ENCODE peak calls at places on chromosome 6, in four cellular contexts. One of them, this sample, is unnamed.

GRCh38 chr6:168605964-168606363 is 165.0 kb downstream of the SMOC2 start:
- DNase-seq in fibroblast of lung: no peak
- DNase-seq in K562: no peak
- DNase-seq in MM.1S: peak; percentile 38
- DNase-seq in this sample: no peak

GRCh38 chr6:4599924-4600323 is 176.3 kb upstream of the CDYL start:
- DNase-seq in fibroblast of lung: peak; percentile 93
- DNase-seq in MM.1S: no peak
- DNase-seq in K562: no peak
- DNase-seq in this sample: peak; percentile 42

GRCh38 chr6:121557146-121557545 is 121.7 kb downstream of the GJA1 start:
- DNase-seq in fibroblast of lung: no peak
- DNase-seq in K562: no peak
- DNase-seq in MM.1S: no peak
- DNase-seq in this sample: no peak

GRCh38 chr6:136651982-136652381 is 101.8 kb upstream of the MAP7 start:
- DNase-seq in MM.1S: no peak
- DNase-seq in fibroblast of lung: no peak
- DNase-seq in K562: no peak
- DNase-seq in this sample: no peak

GRCh38 chr6:41929918-41930317 is 8.6 kb downstream of the BYSL start:
- DNase-seq in MM.1S: no peak
- DNase-seq in fibroblast of lung: no peak
- DNase-seq in K562: no peak
- DNase-seq in this sample: no peak

GRCh38 chr6:2155206-2155605 is 90.2 kb downstream of the GMDS start:
- DNase-seq in K562: no peak
- DNase-seq in fibroblast of lung: no peak
- DNase-seq in MM.1S: no peak
- DNase-seq in this sample: no peak

GRCh38 chr6:105648276-105648675 is 245.4 kb upstream of the PREP start:
- DNase-seq in MM.1S: no peak
- DNase-seq in K562: no peak
- DNase-seq in fibroblast of lung: no peak
- DNase-seq in this sample: no peak

GRCh38 chr6:72905705-72906478 is 284.0 kb downstream of the KCNQ5 start:
- DNase-seq in MM.1S: no peak
- DNase-seq in fibroblast of lung: no peak
- DNase-seq in K562: no peak
- DNase-seq in this sample: no peak

GRCh38 chr6:125924169-125924568 is 32.4 kb upstream of the HINT3 start:
- DNase-seq in fibroblast of lung: no peak
- DNase-seq in MM.1S: no peak
- DNase-seq in K562: peak; percentile 62
- DNase-seq in this sample: peak; percentile 54

GRCh38 chr6:124670801-124671200 is 291.4 kb upstream of the RNF217 start:
- DNase-seq in K562: no peak
- DNase-seq in fibroblast of lung: no peak
- DNase-seq in MM.1S: no peak
- DNase-seq in this sample: no peak

GRCh38 chr6:3921663-3922062 is 72.5 kb downstream of the FAM50B start:
- DNase-seq in MM.1S: no peak
- DNase-seq in fibroblast of lung: no peak
- DNase-seq in K562: no peak
- DNase-seq in this sample: no peak

GRCh38 chr6:36200154-36200891 is 3.8 kb downstream of the BRPF3 start:
- DNase-seq in K562: no peak
- DNase-seq in MM.1S: no peak
- DNase-seq in fibroblast of lung: no peak
- DNase-seq in this sample: no peak

GRCh38 chr6:4714961-4715501 is 61.2 kb upstream of the CDYL start:
- DNase-seq in MM.1S: no peak
- DNase-seq in fibroblast of lung: no peak
- DNase-seq in K562: no peak
- DNase-seq in this sample: no peak

GRCh38 chr6:117423754-117424153 is 2.0 kb downstream of the ROS1 start:
- DNase-seq in K562: no peak
- DNase-seq in MM.1S: no peak
- DNase-seq in fibroblast of lung: no peak
- DNase-seq in this sample: no peak
- H3K9ac ChIP-seq in K562: no peak overlapping the region
- H3K9ac ChIP-seq in MM.1S: no peak overlapping the region
- H3K9ac ChIP-seq in fibroblast of lung: no peak overlapping the region
- H3K9ac ChIP-seq in this sample: no peak overlapping the region

DNA sequence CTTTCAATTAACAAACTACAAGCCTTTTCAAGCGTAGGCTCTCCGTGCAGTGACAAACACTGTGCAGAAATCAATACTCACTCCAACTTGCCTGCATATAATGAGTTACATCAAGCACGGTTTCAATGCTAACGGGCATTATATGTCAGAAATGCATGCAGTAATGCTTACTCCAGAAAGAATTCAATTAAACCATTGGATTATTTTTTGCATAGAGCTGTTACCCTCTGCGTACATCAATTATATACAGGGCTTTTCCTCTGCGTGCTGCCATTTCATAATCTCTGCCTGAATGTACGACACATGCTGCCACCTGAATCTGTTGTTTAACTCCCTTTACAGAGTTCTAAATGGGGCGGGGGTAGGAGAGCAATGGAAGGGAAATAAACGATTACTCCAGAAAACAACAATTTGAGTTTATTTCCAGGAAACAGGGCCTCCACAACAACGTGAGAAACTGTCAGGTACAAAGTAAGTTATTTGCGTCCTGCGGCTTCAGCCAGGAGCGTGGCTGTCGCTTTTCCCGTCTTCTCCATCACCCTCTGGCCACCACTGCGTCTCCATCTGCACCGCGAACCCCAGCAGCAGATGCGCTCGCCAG is 1.8 kb downstream of the PTPRK start:
- DNase-seq in MM.1S: no peak
- DNase-seq in K562: no peak
- DNase-seq in fibroblast of lung: no peak
- DNase-seq in this sample: peak; percentile 37
- H3K4me3 ChIP-seq in MM.1S: peak overlapping the region; percentile 98
- H3K4me3 ChIP-seq in K562: no peak overlapping the region
- H3K4me3 ChIP-seq in fibroblast of lung: peak overlapping the region; percentile 89
- H3K4me3 ChIP-seq in this sample: peak overlapping the region; percentile 89

GRCh38 chr6:116101298-116101718 is 655 bp downstream of the NT5DC1 start:
- DNase-seq in K562: peak; percentile 86
- DNase-seq in MM.1S: no peak
- DNase-seq in fibroblast of lung: no peak
- DNase-seq in this sample: no peak
- H3K4me1 ChIP-seq in K562: peaks cover 7% of the 10 kb centered on the region
- H3K4me1 ChIP-seq in MM.1S: peaks cover 6% of the 10 kb centered on the region
- H3K4me1 ChIP-seq in fibroblast of lung: peaks cover 2% of the 10 kb centered on the region
- H3K4me1 ChIP-seq in this sample: peaks cover 27% of the 10 kb centered on the region

GRCh38 chr6:12605888-12606345 is 110.7 kb upstream of the PHACTR1 start:
- DNase-seq in fibroblast of lung: peak; percentile 63
- DNase-seq in MM.1S: peak; percentile 81
- DNase-seq in K562: peak; percentile 47
- DNase-seq in this sample: peak; percentile 83
- H3K9ac ChIP-seq in fibroblast of lung: no peak overlapping the region
- H3K9ac ChIP-seq in MM.1S: peak overlapping the region; percentile 20
- H3K9ac ChIP-seq in K562: no peak overlapping the region
- H3K9ac ChIP-seq in this sample: no peak overlapping the region

GRCh38 chr6:10521104-10521808 is at the start of gene GCNT2:
- DNase-seq in fibroblast of lung: peak; percentile 46
- DNase-seq in K562: peak; percentile 34
- DNase-seq in MM.1S: no peak
- DNase-seq in this sample: peak; percentile 12

GRCh38 chr6:10518461-10519216 is 2.5 kb upstream of the GCNT2 start:
- DNase-seq in fibroblast of lung: peak; percentile 72
- DNase-seq in K562: peak; percentile 74
- DNase-seq in MM.1S: no peak
- DNase-seq in this sample: peak; percentile 39

GRCh38 chr6:10516953-10517352 is 4.2 kb upstream of the GCNT2 start:
- DNase-seq in MM.1S: no peak
- DNase-seq in K562: no peak
- DNase-seq in fibroblast of lung: no peak
- DNase-seq in this sample: no peak

GRCh38 chr6:10522929-10523573 is 1.9 kb downstream of the GCNT2 start:
- DNase-seq in fibroblast of lung: no peak
- DNase-seq in K562: no peak
- DNase-seq in MM.1S: no peak
- DNase-seq in this sample: no peak

GRCh38 chr6:10520468-10520867 is 683 bp upstream of the GCNT2 start:
- DNase-seq in MM.1S: no peak
- DNase-seq in fibroblast of lung: peak; percentile 30
- DNase-seq in K562: no peak
- DNase-seq in this sample: no peak
- H3K4me3 ChIP-seq in MM.1S: no peak overlapping the region
- H3K4me3 ChIP-seq in fibroblast of lung: no peak overlapping the region
- H3K4me3 ChIP-seq in K562: no peak overlapping the region
- H3K4me3 ChIP-seq in this sample: no peak overlapping the region

GRCh38 chr6:134678436-134678889 is 271.4 kb downstream of the ALDH8A1 start:
- DNase-seq in K562: no peak
- DNase-seq in fibroblast of lung: peak; percentile 86
- DNase-seq in MM.1S: no peak
- DNase-seq in this sample: no peak
- H3K4me1 ChIP-seq in K562: peaks cover 5% of the 10 kb centered on the region
- H3K4me1 ChIP-seq in fibroblast of lung: peaks cover 4% of the 10 kb centered on the region
- H3K4me1 ChIP-seq in MM.1S: no peaks in the 10 kb centered on the region
- H3K4me1 ChIP-seq in this sample: peaks cover 19% of the 10 kb centered on the region

GRCh38 chr6:87700351-87700728 is 1.7 kb downstream of the AKIRIN2 start:
- DNase-seq in MM.1S: no peak
- DNase-seq in fibroblast of lung: no peak
- DNase-seq in K562: no peak
- DNase-seq in this sample: no peak

GRCh38 chr6:87699576-87699975 is 2.5 kb downstream of the AKIRIN2 start:
- DNase-seq in MM.1S: no peak
- DNase-seq in fibroblast of lung: no peak
- DNase-seq in K562: no peak
- DNase-seq in this sample: no peak

GRCh38 chr6:87700729-87701675 is 1.0 kb downstream of the AKIRIN2 start:
- DNase-seq in MM.1S: peak; percentile 59
- DNase-seq in K562: peak; percentile 87
- DNase-seq in fibroblast of lung: peak; percentile 76
- DNase-seq in this sample: peak; percentile 78

GRCh38 chr6:87698618-87699017 is 3.4 kb downstream of the AKIRIN2 start:
- DNase-seq in K562: no peak
- DNase-seq in MM.1S: peak; percentile 59
- DNase-seq in fibroblast of lung: peak; percentile 41
- DNase-seq in this sample: peak; percentile 48

DNA sequence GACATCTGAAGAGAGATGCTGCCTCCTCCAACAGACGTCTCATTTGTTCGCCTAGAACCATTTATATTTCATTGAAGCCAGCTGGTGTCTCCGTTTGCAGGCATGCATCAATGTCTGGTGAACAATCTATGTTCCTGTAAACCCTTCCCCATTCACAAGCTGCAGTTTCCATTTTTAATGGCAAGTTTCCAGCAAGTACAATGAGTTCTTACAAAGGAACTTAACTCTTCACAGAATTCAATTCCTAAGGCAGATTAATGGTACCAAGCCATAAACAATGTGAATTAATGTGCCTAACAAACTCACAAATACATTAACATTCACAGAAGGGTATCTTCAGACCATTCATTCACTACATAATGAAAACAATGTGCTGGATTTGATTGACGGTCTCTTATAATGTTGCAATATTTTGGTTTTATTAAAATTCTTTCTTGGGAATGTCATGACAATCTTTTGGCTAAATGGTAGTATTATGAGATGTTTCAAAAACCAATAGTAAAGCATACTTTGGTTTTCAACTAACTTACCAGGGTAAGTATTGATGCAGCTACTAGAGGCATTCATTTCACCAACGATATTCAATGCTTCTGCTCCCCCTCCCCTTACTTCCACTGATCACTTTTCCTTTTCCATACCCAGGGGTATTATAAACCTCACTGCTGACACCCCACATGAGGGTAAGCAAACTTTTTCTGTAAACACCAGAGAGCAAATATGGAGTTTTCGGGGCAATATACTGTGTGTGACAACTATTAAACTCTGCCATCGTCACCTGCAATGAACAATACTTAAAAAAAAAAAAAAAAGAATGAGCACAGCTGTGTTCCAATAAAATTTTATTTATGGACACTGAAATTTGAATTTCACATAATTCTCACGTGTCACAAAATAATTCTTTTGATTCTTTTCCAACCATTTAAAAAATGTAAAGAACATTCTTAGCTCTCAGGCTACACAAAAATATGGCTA is 4.2 kb downstream of the AKIRIN2 start:
- DNase-seq in fibroblast of lung: peak; percentile 95
- DNase-seq in MM.1S: no peak
- DNase-seq in K562: no peak
- DNase-seq in this sample: peak; percentile 91
- H3K9ac ChIP-seq in fibroblast of lung: peak overlapping the region; percentile 22
- H3K9ac ChIP-seq in MM.1S: no peak overlapping the region
- H3K9ac ChIP-seq in K562: no peak overlapping the region
- H3K9ac ChIP-seq in this sample: peak overlapping the region; percentile 97

GRCh38 chr6:21808045-21808470 is 214.5 kb downstream of the SOX4 start:
- DNase-seq in fibroblast of lung: peak; percentile 87
- DNase-seq in MM.1S: no peak
- DNase-seq in K562: no peak
- DNase-seq in this sample: peak; percentile 51

GRCh38 chr6:21811484-21811883 is 217.9 kb downstream of the SOX4 start:
- DNase-seq in MM.1S: no peak
- DNase-seq in K562: no peak
- DNase-seq in fibroblast of lung: no peak
- DNase-seq in this sample: no peak

GRCh38 chr6:21807299-21807698 is 213.7 kb downstream of the SOX4 start:
- DNase-seq in fibroblast of lung: no peak
- DNase-seq in MM.1S: no peak
- DNase-seq in K562: no peak
- DNase-seq in this sample: no peak

GRCh38 chr6:21804941-21805610 is 211.5 kb downstream of the SOX4 start:
- DNase-seq in K562: no peak
- DNase-seq in MM.1S: no peak
- DNase-seq in fibroblast of lung: peak; percentile 84
- DNase-seq in this sample: no peak

DNA sequence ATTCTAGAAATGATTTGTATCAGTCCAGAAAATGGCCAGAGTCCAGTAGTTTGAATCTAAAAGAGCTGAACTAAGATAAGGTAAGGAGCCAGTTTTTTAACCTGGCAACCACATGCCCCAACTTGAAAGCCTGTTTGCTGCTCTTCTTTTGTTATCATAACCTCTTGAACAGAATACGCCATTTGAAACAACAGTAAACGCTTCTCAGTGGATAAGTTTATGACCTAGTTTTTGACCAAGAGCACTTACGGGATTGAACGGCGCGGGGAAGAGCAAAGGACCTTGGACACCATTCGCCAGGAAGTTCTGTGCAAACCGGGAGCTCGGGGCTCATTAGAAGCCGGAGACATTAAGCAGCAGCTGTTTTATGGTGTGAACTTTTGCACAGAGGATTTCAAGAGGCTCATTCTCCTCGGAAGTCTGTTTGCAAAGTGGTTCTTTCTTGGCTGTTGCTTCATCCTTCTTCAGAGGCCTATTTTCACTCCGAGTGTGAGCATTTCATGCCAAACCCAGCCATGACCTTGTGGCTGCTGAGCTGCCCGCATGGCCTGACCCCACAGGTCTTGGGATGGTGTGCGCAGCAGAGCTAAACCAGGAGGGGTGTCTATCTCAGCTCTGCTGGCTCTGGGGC is 215.1 kb downstream of the SOX4 start:
- DNase-seq in fibroblast of lung: peak; percentile 52
- DNase-seq in K562: no peak
- DNase-seq in MM.1S: no peak
- DNase-seq in this sample: no peak
- H3K4me3 ChIP-seq in fibroblast of lung: no peak overlapping the region
- H3K4me3 ChIP-seq in K562: no peak overlapping the region
- H3K4me3 ChIP-seq in MM.1S: no peak overlapping the region
- H3K4me3 ChIP-seq in this sample: peak overlapping the region; percentile 67

This sample was measured in adipocyte.